ENCODE peak calls at places on chromosomes 16 and 17, in five cellular contexts. K is endothelial cell of umbilical vein, C is GM12878, S is SK-N-SH, V is K562. X is an unnamed sample.

GRCh38 chr16:58933186-58933585 is 199.1 kb upstream of the GOT2 start:
- DNase-seq in C (no peak), V (no peak), K (no peak), S (no peak), X (no peak)

GRCh38 chr16:66824006-66824405 is 6.8 kb downstream of the NAE1 start:
- DNase-seq in V (no peak), K (no peak), S (no peak), C (no peak), X (no peak)

GRCh38 chr16:83248735-83249469 is 558.9 kb upstream of the HSBP1 start:
- DNase-seq in K (no peak), C (no peak), S (no peak), V (no peak), X (no peak)

GRCh38 chr17:9837551-9838471 is 12.1 kb downstream of the GLP2R start:
- DNase-seq in C (no peak), S (no peak), K (no peak), V (no peak), X (no peak)

GRCh38 chr16:4936181-4936990 is 562 bp downstream of the PPL start:
- DNase-seq in V (peak), K (no peak), C (no peak), S (peak), X (no peak)

GRCh38 chr16:57720142-57720575 is 15.4 kb upstream of the KATNB1 start:
- DNase-seq in S (peak), K (peak), V (peak), C (no peak), X (peak)

GRCh38 chr16:58041628-58041955 is 16.0 kb downstream of the MMP15 start:
- DNase-seq in S (peak), K (no peak), V (no peak), C (no peak), X (no peak)

GRCh38 chr16:53131363-53132071 is 76.7 kb downstream of the CHD9 start:
- DNase-seq in K (peak), C (no peak), V (peak), S (peak), X (peak)

GRCh38 chr16:78503501-78504110 is 404.2 kb downstream of the WWOX start:
- DNase-seq in S (peak), K (peak), V (peak), C (no peak), X (peak)

GRCh38 chr16:48146131-48146530 is 9.7 kb downstream of the ABCC12 start:
- DNase-seq in V (no peak), C (no peak), S (no peak), K (no peak), X (no peak)

GRCh38 chr17:7004398-7005253 is 7.8 kb upstream of the RNASEK start:
- DNase-seq in K (peak), C (peak), S (peak), V (peak), X (peak)

GRCh38 chr17:72560303-72561247 is 439.8 kb downstream of the SOX9 start:
- DNase-seq in V (peak), C (no peak), K (peak), S (peak), X (peak)

GRCh38 chr17:50527949-50528474 is 4.5 kb upstream of the EPN3 start:
- DNase-seq in C (no peak), S (no peak), V (no peak), K (no peak), X (no peak)

GRCh38 chr17:6713130-6713917 is at the start of gene SLC13A5:
- DNase-seq in V (peak), S (peak), K (peak), C (no peak), X (peak)

DNA sequence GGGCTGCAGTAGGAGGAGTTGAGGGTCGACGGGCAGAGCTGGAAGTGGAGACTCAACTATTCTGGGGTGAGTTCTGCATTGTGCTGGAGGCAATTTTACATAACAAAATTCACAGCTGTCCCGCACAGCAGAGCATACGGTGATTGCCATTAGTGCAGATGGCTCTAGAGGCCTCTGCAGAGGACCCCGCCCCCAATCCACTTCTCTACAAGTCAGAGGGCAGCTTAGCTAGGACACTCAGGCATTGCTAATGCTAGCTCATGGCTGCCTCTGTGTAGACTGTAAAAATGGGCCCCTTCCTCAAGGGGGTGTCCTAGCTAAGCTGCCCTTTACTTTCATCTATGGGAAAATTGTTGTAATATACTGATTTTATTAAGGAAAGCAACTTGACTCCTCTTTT is 18.4 kb upstream of the POLR3E start:
- DNase-seq in K (no peak), V (no peak), S (no peak), C (no peak), X (no peak)
- TF ChIP-seq MAX in K (no peak), V (no peak), S (no peak), C (no peak), X (no peak)

DNA sequence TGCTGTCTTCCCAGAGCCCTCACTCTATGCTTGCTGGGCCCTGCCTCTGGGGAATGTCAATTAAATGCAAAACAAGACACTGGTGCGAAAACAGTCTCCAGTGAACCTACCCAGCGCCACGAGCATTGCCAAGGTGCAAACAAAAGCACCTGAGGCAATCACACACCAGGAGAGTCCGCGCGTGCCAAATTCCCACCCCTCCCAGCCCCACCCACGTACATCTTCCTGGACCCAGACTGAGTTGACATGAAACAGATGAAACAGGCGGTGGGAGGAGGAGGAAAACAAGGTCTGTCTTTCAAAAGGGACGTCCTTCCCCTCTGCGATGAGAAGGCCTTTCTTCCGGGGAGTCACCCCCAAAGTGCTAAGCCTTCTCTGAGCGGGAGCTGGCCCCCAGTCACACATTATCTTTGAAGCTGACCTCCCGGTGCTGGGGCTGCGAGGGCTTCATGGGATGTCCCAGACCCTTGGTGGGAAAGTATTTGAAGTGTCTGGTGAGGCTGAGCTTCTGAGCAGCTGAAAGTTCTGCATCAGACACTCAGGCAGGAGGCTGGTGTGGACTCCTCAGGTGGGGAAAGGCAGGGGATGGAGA is 200.4 kb downstream of the AXIN2 start:
- DNase-seq in V (no peak), K (no peak), C (no peak), S (no peak), X (no peak)
- TF ChIP-seq POLR2AphosphoS5 in V (no peak), K (no peak), C (no peak), S (no peak), X (no peak)

DNA sequence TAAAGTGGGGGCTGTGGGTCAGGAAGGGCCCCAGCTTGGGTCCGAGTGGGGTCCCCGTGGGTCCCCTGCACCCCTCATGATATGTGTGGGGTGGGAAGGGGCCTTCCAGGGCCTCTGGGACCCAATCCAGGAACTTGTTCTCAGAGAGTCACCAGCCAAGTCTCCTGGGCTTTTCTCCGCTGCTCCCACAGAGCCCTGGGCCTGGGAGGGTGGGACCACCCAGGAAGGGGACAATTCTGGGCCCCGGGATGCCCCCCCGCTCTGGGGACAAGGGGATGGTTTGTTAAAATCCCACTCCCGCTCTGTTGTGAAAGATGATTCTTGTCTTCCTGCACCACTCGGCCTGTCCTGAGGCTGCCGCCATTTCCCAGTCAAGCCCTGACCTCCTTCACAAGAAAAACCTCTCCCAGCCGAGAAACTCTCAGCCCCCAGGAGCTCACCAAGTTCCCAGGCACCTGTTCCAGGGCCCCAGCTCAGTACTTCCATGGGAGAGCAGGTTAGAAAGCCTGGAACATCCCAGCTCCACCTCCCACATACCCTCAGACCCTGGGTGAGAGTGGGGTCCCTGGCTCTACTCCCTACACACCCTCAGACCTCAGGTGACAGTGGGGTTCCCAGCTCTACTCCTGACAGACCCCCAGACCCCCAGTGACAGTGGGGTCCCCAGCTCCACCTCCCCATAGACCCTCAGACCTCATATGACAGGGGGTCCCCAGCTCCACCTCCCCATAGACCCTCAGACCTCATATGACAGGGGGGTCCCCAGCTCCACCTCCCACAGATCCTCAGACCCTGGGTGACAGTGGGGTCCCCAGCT is 75.1 kb downstream of the METRNL start:
- DNase-seq in V (no peak), K (no peak), C (no peak), S (no peak), X (no peak)
- TF ChIP-seq MAX in V (no peak), K (no peak), C (no peak), S (no peak), X (no peak)

DNA sequence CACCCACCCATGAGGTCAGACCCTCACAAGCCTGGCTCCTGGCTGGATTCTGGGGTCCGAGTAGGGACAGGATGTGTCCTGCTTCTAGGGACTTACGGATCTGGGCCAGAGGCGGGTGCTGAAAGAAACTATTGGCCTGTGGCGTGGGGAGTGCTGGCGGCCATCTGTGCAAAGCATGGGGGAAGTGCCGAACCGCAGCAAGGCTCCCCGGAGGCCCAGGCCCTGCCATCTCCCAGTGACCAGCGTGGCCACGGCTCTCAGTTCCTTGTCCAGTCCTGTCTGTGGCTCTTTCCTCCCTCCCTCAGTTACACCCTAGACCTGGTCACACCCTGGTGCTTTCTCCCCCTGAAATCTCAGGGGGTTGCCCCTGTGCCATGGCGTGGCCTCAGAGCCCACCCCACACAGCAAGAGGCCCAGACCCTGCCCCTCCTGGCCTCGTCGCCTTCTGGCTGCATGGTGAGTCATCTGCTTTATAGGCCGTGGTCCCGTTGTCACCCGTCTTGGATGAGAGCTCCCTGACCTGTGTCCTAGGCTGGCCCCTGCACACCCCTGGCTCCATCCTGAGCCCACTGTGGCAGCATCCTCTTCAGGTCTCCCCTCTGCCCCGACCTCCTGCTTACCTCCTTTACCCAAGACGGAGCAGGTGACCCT is 54.5 kb downstream of the PRMT7 start:
- DNase-seq in K (no peak), V (no peak), S (no peak), C (no peak), X (no peak)
- TF ChIP-seq POLR2AphosphoS5 in K (no peak), V (no peak), S (no peak), C (no peak), X (no peak)

GRCh38 chr17:77127735-77128361 is 12.9 kb upstream of the SEC14L1 start:
- DNase-seq in C (no peak), S (no peak), K (no peak), V (peak), X (no peak)

GRCh38 chr17:77126519-77126918 is 14.2 kb upstream of the SEC14L1 start:
- DNase-seq in S (no peak), V (no peak), C (no peak), K (peak), X (no peak)

GRCh38 chr17:77128895-77129567 is 11.7 kb upstream of the SEC14L1 start:
- DNase-seq in K (no peak), S (no peak), C (no peak), V (no peak), X (no peak)

GRCh38 chr17:77124192-77124908 is 16.4 kb upstream of the SEC14L1 start:
- DNase-seq in C (no peak), K (peak), S (no peak), V (no peak), X (no peak)

GRCh38 chr17:77125432-77125901 is 15.3 kb upstream of the SEC14L1 start:
- DNase-seq in C (no peak), S (no peak), V (no peak), K (peak), X (peak)
- TF ChIP-seq MAX in C (no peak), S (peak), V (no peak), K (peak), X (no peak)

GRCh38 chr16:31186176-31186575 is 6.2 kb downstream of the FUS start:
- DNase-seq in V (peak), S (no peak), K (no peak), C (no peak), X (no peak)
- TF ChIP-seq POLR2AphosphoS5 in V (no peak), S (no peak), K (no peak), C (no peak), X (no peak)

GRCh38 chr17:59311051-59311468 is 20.4 kb upstream of the YPEL2 start:
- DNase-seq in S (peak), K (peak), V (peak), C (peak), X (peak)
- TF ChIP-seq MAX in S (no peak), K (no peak), V (no peak), C (no peak), X (no peak)